ENCODE peak calls at places on chromosomes 6 and 20, in seven cellular contexts. One of them, this sample, is unnamed.
A peak's percentile ranks its signal among the peaks of the same experiment; 100 is the strongest.

GRCh38 chr6:124869412-124869811 is 92.8 kb upstream of the RNF217 start:
- DNase-seq in heart left ventricle: no peak
- DNase-seq in WTC11: no peak
- DNase-seq in activated CD4-positive, CD25-positive, alpha-beta regulatory T cell treated with anti-CD3 and anti-CD28 coated beads, Interleukin-2, amount 50 U/mL, for 16 hours: no peak
- DNase-seq in psoas muscle: no peak
- DNase-seq in GM10248: no peak
- DNase-seq in NCI-H526: no peak
- DNase-seq in this sample: no peak

GRCh38 chr20:38764563-38765355 is 16.5 kb downstream of the ACTR5 start:
- DNase-seq in GM10248: no peak
- DNase-seq in psoas muscle: no peak
- DNase-seq in NCI-H526: no peak
- DNase-seq in WTC11: no peak
- DNase-seq in heart left ventricle: no peak
- DNase-seq in activated CD4-positive, CD25-positive, alpha-beta regulatory T cell treated with anti-CD3 and anti-CD28 coated beads, Interleukin-2, amount 50 U/mL, for 16 hours: no peak
- DNase-seq in this sample: peak; percentile 83

GRCh38 chr20:11092151-11092550 is 418.4 kb upstream of the JAG1 start:
- DNase-seq in heart left ventricle: no peak
- DNase-seq in WTC11: no peak
- DNase-seq in activated CD4-positive, CD25-positive, alpha-beta regulatory T cell treated with anti-CD3 and anti-CD28 coated beads, Interleukin-2, amount 50 U/mL, for 16 hours: no peak
- DNase-seq in NCI-H526: no peak
- DNase-seq in psoas muscle: no peak
- DNase-seq in GM10248: no peak
- DNase-seq in this sample: no peak

GRCh38 chr6:122286512-122286911 is 112.9 kb upstream of the HSF2 start:
- DNase-seq in WTC11: no peak
- DNase-seq in GM10248: no peak
- DNase-seq in psoas muscle: no peak
- DNase-seq in heart left ventricle: no peak
- DNase-seq in NCI-H526: no peak
- DNase-seq in activated CD4-positive, CD25-positive, alpha-beta regulatory T cell treated with anti-CD3 and anti-CD28 coated beads, Interleukin-2, amount 50 U/mL, for 16 hours: no peak
- DNase-seq in this sample: no peak

GRCh38 chr20:362271-363254 is 15.7 kb downstream of the NRSN2 start:
- DNase-seq in activated CD4-positive, CD25-positive, alpha-beta regulatory T cell treated with anti-CD3 and anti-CD28 coated beads, Interleukin-2, amount 50 U/mL, for 16 hours: no peak
- DNase-seq in NCI-H526: peak; percentile 83
- DNase-seq in heart left ventricle: peak; percentile 92
- DNase-seq in GM10248: no peak
- DNase-seq in WTC11: peak; percentile 57
- DNase-seq in psoas muscle: peak; percentile 82
- DNase-seq in this sample: no peak

GRCh38 chr6:33375143-33375649 is 16.4 kb upstream of the KIFC1 start:
- DNase-seq in activated CD4-positive, CD25-positive, alpha-beta regulatory T cell treated with anti-CD3 and anti-CD28 coated beads, Interleukin-2, amount 50 U/mL, for 16 hours: no peak
- DNase-seq in GM10248: no peak
- DNase-seq in NCI-H526: no peak
- DNase-seq in psoas muscle: peak; percentile 77
- DNase-seq in WTC11: no peak
- DNase-seq in heart left ventricle: peak; percentile 80
- DNase-seq in this sample: peak; percentile 79

GRCh38 chr20:57167971-57168693 is 98.3 kb downstream of the BMP7 start:
- DNase-seq in GM10248: no peak
- DNase-seq in NCI-H526: no peak
- DNase-seq in WTC11: no peak
- DNase-seq in heart left ventricle: no peak
- DNase-seq in psoas muscle: no peak
- DNase-seq in activated CD4-positive, CD25-positive, alpha-beta regulatory T cell treated with anti-CD3 and anti-CD28 coated beads, Interleukin-2, amount 50 U/mL, for 16 hours: no peak
- DNase-seq in this sample: no peak

GRCh38 chr6:144586986-144587385 is 301.9 kb downstream of the UTRN start:
- DNase-seq in psoas muscle: no peak
- DNase-seq in NCI-H526: no peak
- DNase-seq in GM10248: no peak
- DNase-seq in WTC11: no peak
- DNase-seq in activated CD4-positive, CD25-positive, alpha-beta regulatory T cell treated with anti-CD3 and anti-CD28 coated beads, Interleukin-2, amount 50 U/mL, for 16 hours: no peak
- DNase-seq in heart left ventricle: no peak
- DNase-seq in this sample: no peak

GRCh38 chr6:113856571-113857564 is at the start of gene MARCKS:
- DNase-seq in GM10248: peak; percentile 85
- DNase-seq in WTC11: peak; percentile 78
- DNase-seq in psoas muscle: peak; percentile 85
- DNase-seq in activated CD4-positive, CD25-positive, alpha-beta regulatory T cell treated with anti-CD3 and anti-CD28 coated beads, Interleukin-2, amount 50 U/mL, for 16 hours: no peak
- DNase-seq in heart left ventricle: peak; percentile 68
- DNase-seq in NCI-H526: peak; percentile 91
- DNase-seq in this sample: peak; percentile 84

GRCh38 chr20:50333856-50334255 is 143.2 kb downstream of the CEBPB start:
- DNase-seq in heart left ventricle: no peak
- DNase-seq in activated CD4-positive, CD25-positive, alpha-beta regulatory T cell treated with anti-CD3 and anti-CD28 coated beads, Interleukin-2, amount 50 U/mL, for 16 hours: no peak
- DNase-seq in WTC11: no peak
- DNase-seq in GM10248: no peak
- DNase-seq in psoas muscle: no peak
- DNase-seq in NCI-H526: no peak
- DNase-seq in this sample: peak; percentile 94

GRCh38 chr6:40782355-40782754 is 195.2 kb upstream of the LRFN2 start:
- DNase-seq in psoas muscle: peak; percentile 69
- DNase-seq in NCI-H526: no peak
- DNase-seq in WTC11: no peak
- DNase-seq in GM10248: no peak
- DNase-seq in heart left ventricle: no peak
- DNase-seq in activated CD4-positive, CD25-positive, alpha-beta regulatory T cell treated with anti-CD3 and anti-CD28 coated beads, Interleukin-2, amount 50 U/mL, for 16 hours: no peak
- DNase-seq in this sample: no peak

GRCh38 chr6:138291849-138292181 is 73.5 kb upstream of the PBOV1 start:
- DNase-seq in GM10248: no peak
- DNase-seq in WTC11: no peak
- DNase-seq in psoas muscle: no peak
- DNase-seq in activated CD4-positive, CD25-positive, alpha-beta regulatory T cell treated with anti-CD3 and anti-CD28 coated beads, Interleukin-2, amount 50 U/mL, for 16 hours: no peak
- DNase-seq in NCI-H526: no peak
- DNase-seq in heart left ventricle: no peak
- DNase-seq in this sample: no peak

GRCh38 chr20:13813910-13814309 is 29.1 kb downstream of the NDUFAF5 start:
- DNase-seq in WTC11: no peak
- DNase-seq in NCI-H526: no peak
- DNase-seq in psoas muscle: no peak
- DNase-seq in activated CD4-positive, CD25-positive, alpha-beta regulatory T cell treated with anti-CD3 and anti-CD28 coated beads, Interleukin-2, amount 50 U/mL, for 16 hours: no peak
- DNase-seq in GM10248: no peak
- DNase-seq in heart left ventricle: no peak
- DNase-seq in this sample: no peak

GRCh38 chr6:106600329-106600728 is 29.0 kb downstream of the RTN4IP1 start:
- DNase-seq in WTC11: no peak
- DNase-seq in NCI-H526: no peak
- DNase-seq in heart left ventricle: no peak
- DNase-seq in activated CD4-positive, CD25-positive, alpha-beta regulatory T cell treated with anti-CD3 and anti-CD28 coated beads, Interleukin-2, amount 50 U/mL, for 16 hours: no peak
- DNase-seq in GM10248: no peak
- DNase-seq in psoas muscle: no peak
- DNase-seq in this sample: no peak

GRCh38 chr6:147099974-147100373 is 104.2 kb upstream of the STXBP5 start:
- DNase-seq in psoas muscle: no peak
- DNase-seq in GM10248: no peak
- DNase-seq in activated CD4-positive, CD25-positive, alpha-beta regulatory T cell treated with anti-CD3 and anti-CD28 coated beads, Interleukin-2, amount 50 U/mL, for 16 hours: no peak
- DNase-seq in heart left ventricle: no peak
- DNase-seq in WTC11: no peak
- DNase-seq in NCI-H526: no peak
- DNase-seq in this sample: peak; percentile 90

GRCh38 chr6:32196682-32197616 is 4.5 kb upstream of the GPSM3 start:
- DNase-seq in WTC11: no peak
- DNase-seq in activated CD4-positive, CD25-positive, alpha-beta regulatory T cell treated with anti-CD3 and anti-CD28 coated beads, Interleukin-2, amount 50 U/mL, for 16 hours: no peak
- DNase-seq in heart left ventricle: peak; percentile 67
- DNase-seq in GM10248: peak; percentile 55
- DNase-seq in NCI-H526: no peak
- DNase-seq in psoas muscle: peak; percentile 75
- DNase-seq in this sample: peak; percentile 6

GRCh38 chr6:143426025-143426424 is 24.5 kb downstream of the ADAT2 start:
- DNase-seq in activated CD4-positive, CD25-positive, alpha-beta regulatory T cell treated with anti-CD3 and anti-CD28 coated beads, Interleukin-2, amount 50 U/mL, for 16 hours: no peak
- DNase-seq in heart left ventricle: no peak
- DNase-seq in psoas muscle: no peak
- DNase-seq in GM10248: no peak
- DNase-seq in WTC11: no peak
- DNase-seq in NCI-H526: no peak
- DNase-seq in this sample: peak; percentile 68

GRCh38 chr6:37259191-37259590 is 1.2 kb upstream of the TMEM217 start:
- DNase-seq in activated CD4-positive, CD25-positive, alpha-beta regulatory T cell treated with anti-CD3 and anti-CD28 coated beads, Interleukin-2, amount 50 U/mL, for 16 hours: no peak
- DNase-seq in WTC11: no peak
- DNase-seq in psoas muscle: no peak
- DNase-seq in heart left ventricle: no peak
- DNase-seq in GM10248: no peak
- DNase-seq in NCI-H526: no peak
- DNase-seq in this sample: no peak

GRCh38 chr20:50226093-50226974 is 35.7 kb downstream of the CEBPB start:
- DNase-seq in activated CD4-positive, CD25-positive, alpha-beta regulatory T cell treated with anti-CD3 and anti-CD28 coated beads, Interleukin-2, amount 50 U/mL, for 16 hours: no peak
- DNase-seq in psoas muscle: no peak
- DNase-seq in heart left ventricle: peak; percentile 46
- DNase-seq in NCI-H526: no peak
- DNase-seq in WTC11: no peak
- DNase-seq in GM10248: no peak
- DNase-seq in this sample: peak; percentile 58

GRCh38 chr20:63087236-63087871 is 80.6 kb upstream of the BHLHE23 start:
- DNase-seq in psoas muscle: peak; percentile 49
- DNase-seq in NCI-H526: no peak
- DNase-seq in heart left ventricle: no peak
- DNase-seq in activated CD4-positive, CD25-positive, alpha-beta regulatory T cell treated with anti-CD3 and anti-CD28 coated beads, Interleukin-2, amount 50 U/mL, for 16 hours: no peak
- DNase-seq in WTC11: peak; percentile 8
- DNase-seq in GM10248: no peak
- DNase-seq in this sample: no peak

GRCh38 chr20:23550227-23550626 is 18.1 kb downstream of the CST9L start:
- DNase-seq in NCI-H526: no peak
- DNase-seq in GM10248: no peak
- DNase-seq in activated CD4-positive, CD25-positive, alpha-beta regulatory T cell treated with anti-CD3 and anti-CD28 coated beads, Interleukin-2, amount 50 U/mL, for 16 hours: no peak
- DNase-seq in heart left ventricle: no peak
- DNase-seq in psoas muscle: no peak
- DNase-seq in WTC11: no peak
- DNase-seq in this sample: no peak

GRCh38 chr6:27864906-27865883 is 47.0 kb downstream of the OR2B2 start:
- DNase-seq in WTC11: peak; percentile 73
- DNase-seq in NCI-H526: peak; percentile 95
- DNase-seq in GM10248: peak; percentile 89
- DNase-seq in activated CD4-positive, CD25-positive, alpha-beta regulatory T cell treated with anti-CD3 and anti-CD28 coated beads, Interleukin-2, amount 50 U/mL, for 16 hours: peak; percentile 58
- DNase-seq in heart left ventricle: peak; percentile 31
- DNase-seq in psoas muscle: peak; percentile 70
- DNase-seq in this sample: peak; percentile 97

GRCh38 chr6:127532991-127533390 is 13.9 kb upstream of the MTCL3 start:
- DNase-seq in psoas muscle: no peak
- DNase-seq in NCI-H526: no peak
- DNase-seq in WTC11: no peak
- DNase-seq in GM10248: no peak
- DNase-seq in heart left ventricle: no peak
- DNase-seq in activated CD4-positive, CD25-positive, alpha-beta regulatory T cell treated with anti-CD3 and anti-CD28 coated beads, Interleukin-2, amount 50 U/mL, for 16 hours: no peak
- DNase-seq in this sample: no peak

GRCh38 chr20:41058007-41058673 is 29.5 kb downstream of the TOP1 start:
- DNase-seq in NCI-H526: no peak
- DNase-seq in activated CD4-positive, CD25-positive, alpha-beta regulatory T cell treated with anti-CD3 and anti-CD28 coated beads, Interleukin-2, amount 50 U/mL, for 16 hours: no peak
- DNase-seq in psoas muscle: no peak
- DNase-seq in WTC11: no peak
- DNase-seq in heart left ventricle: no peak
- DNase-seq in GM10248: no peak
- DNase-seq in this sample: peak; percentile 86

GRCh38 chr20:19205999-19206398 is 6.4 kb upstream of the SLC24A3 start:
- DNase-seq in WTC11: peak; percentile 93
- DNase-seq in psoas muscle: peak; percentile 87
- DNase-seq in activated CD4-positive, CD25-positive, alpha-beta regulatory T cell treated with anti-CD3 and anti-CD28 coated beads, Interleukin-2, amount 50 U/mL, for 16 hours: peak; percentile 28
- DNase-seq in GM10248: peak; percentile 65
- DNase-seq in heart left ventricle: peak; percentile 68
- DNase-seq in NCI-H526: peak; percentile 36
- DNase-seq in this sample: peak; percentile 1

GRCh38 chr20:49455691-49456090 is 26.8 kb downstream of the KCNB1 start:
- DNase-seq in GM10248: no peak
- DNase-seq in activated CD4-positive, CD25-positive, alpha-beta regulatory T cell treated with anti-CD3 and anti-CD28 coated beads, Interleukin-2, amount 50 U/mL, for 16 hours: no peak
- DNase-seq in WTC11: no peak
- DNase-seq in NCI-H526: no peak
- DNase-seq in psoas muscle: no peak
- DNase-seq in heart left ventricle: no peak
- DNase-seq in this sample: no peak

GRCh38 chr20:14332796-14333345 is 4.5 kb downstream of the FLRT3 start:
- DNase-seq in heart left ventricle: no peak
- DNase-seq in NCI-H526: no peak
- DNase-seq in psoas muscle: no peak
- DNase-seq in GM10248: no peak
- DNase-seq in activated CD4-positive, CD25-positive, alpha-beta regulatory T cell treated with anti-CD3 and anti-CD28 coated beads, Interleukin-2, amount 50 U/mL, for 16 hours: no peak
- DNase-seq in WTC11: no peak
- DNase-seq in this sample: no peak

GRCh38 chr20:16824664-16825063 is 76.5 kb downstream of the OTOR start:
- DNase-seq in activated CD4-positive, CD25-positive, alpha-beta regulatory T cell treated with anti-CD3 and anti-CD28 coated beads, Interleukin-2, amount 50 U/mL, for 16 hours: no peak
- DNase-seq in psoas muscle: no peak
- DNase-seq in WTC11: no peak
- DNase-seq in GM10248: no peak
- DNase-seq in NCI-H526: no peak
- DNase-seq in heart left ventricle: no peak
- DNase-seq in this sample: no peak

GRCh38 chr6:6688283-6688682 is 99.8 kb downstream of the LY86 start:
- DNase-seq in WTC11: no peak
- DNase-seq in psoas muscle: no peak
- DNase-seq in NCI-H526: no peak
- DNase-seq in GM10248: no peak
- DNase-seq in heart left ventricle: no peak
- DNase-seq in activated CD4-positive, CD25-positive, alpha-beta regulatory T cell treated with anti-CD3 and anti-CD28 coated beads, Interleukin-2, amount 50 U/mL, for 16 hours: no peak
- DNase-seq in this sample: no peak

GRCh38 chr20:1881240-1881835 is 13.9 kb upstream of the SIRPA start:
- DNase-seq in GM10248: no peak
- DNase-seq in activated CD4-positive, CD25-positive, alpha-beta regulatory T cell treated with anti-CD3 and anti-CD28 coated beads, Interleukin-2, amount 50 U/mL, for 16 hours: no peak
- DNase-seq in WTC11: no peak
- DNase-seq in NCI-H526: no peak
- DNase-seq in psoas muscle: peak; percentile 66
- DNase-seq in heart left ventricle: no peak
- DNase-seq in this sample: no peak

GRCh38 chr6:160137989-160138835 is 16.6 kb downstream of the SLC22A1 start:
- DNase-seq in activated CD4-positive, CD25-positive, alpha-beta regulatory T cell treated with anti-CD3 and anti-CD28 coated beads, Interleukin-2, amount 50 U/mL, for 16 hours: peak; percentile 42
- DNase-seq in WTC11: peak; percentile 66
- DNase-seq in heart left ventricle: no peak
- DNase-seq in NCI-H526: no peak
- DNase-seq in GM10248: peak; percentile 64
- DNase-seq in psoas muscle: no peak
- DNase-seq in this sample: peak; percentile 49

GRCh38 chr6:108598316-108598863 is 37.7 kb downstream of the FOXO3 start:
- DNase-seq in WTC11: no peak
- DNase-seq in GM10248: peak; percentile 14
- DNase-seq in heart left ventricle: no peak
- DNase-seq in NCI-H526: no peak
- DNase-seq in activated CD4-positive, CD25-positive, alpha-beta regulatory T cell treated with anti-CD3 and anti-CD28 coated beads, Interleukin-2, amount 50 U/mL, for 16 hours: no peak
- DNase-seq in psoas muscle: peak; percentile 52
- DNase-seq in this sample: no peak

GRCh38 chr20:1196634-1197033 is 6.6 kb upstream of the C20orf202 start:
- DNase-seq in WTC11: no peak
- DNase-seq in activated CD4-positive, CD25-positive, alpha-beta regulatory T cell treated with anti-CD3 and anti-CD28 coated beads, Interleukin-2, amount 50 U/mL, for 16 hours: no peak
- DNase-seq in psoas muscle: no peak
- DNase-seq in NCI-H526: no peak
- DNase-seq in heart left ventricle: no peak
- DNase-seq in GM10248: no peak
- DNase-seq in this sample: no peak

GRCh38 chr6:24431045-24431451 is 28.3 kb downstream of the MRS2 start:
- DNase-seq in activated CD4-positive, CD25-positive, alpha-beta regulatory T cell treated with anti-CD3 and anti-CD28 coated beads, Interleukin-2, amount 50 U/mL, for 16 hours: no peak
- DNase-seq in heart left ventricle: no peak
- DNase-seq in psoas muscle: no peak
- DNase-seq in NCI-H526: no peak
- DNase-seq in GM10248: peak; percentile 39
- DNase-seq in WTC11: no peak
- DNase-seq in this sample: peak; percentile 25

GRCh38 chr20:18504479-18505060 is 3.2 kb upstream of the SEC23B start:
- DNase-seq in psoas muscle: no peak
- DNase-seq in heart left ventricle: peak; percentile 39
- DNase-seq in WTC11: peak; percentile 12
- DNase-seq in NCI-H526: no peak
- DNase-seq in GM10248: no peak
- DNase-seq in activated CD4-positive, CD25-positive, alpha-beta regulatory T cell treated with anti-CD3 and anti-CD28 coated beads, Interleukin-2, amount 50 U/mL, for 16 hours: no peak
- DNase-seq in this sample: no peak

This sample was measured in astrocyte.